ENCODE peak calls at places on chromosomes 4 and X, in seven cellular contexts. Q is left lung, M is suprapubic skin, Z is Panc1, X is PC-3, T is left ventricle myocardium inferior, E is pancreas. A is an unnamed sample.
A peak's percentile ranks its signal among the peaks of the same experiment; 100 is the strongest.

GRCh38 chrX:67648361-67648760 is 104.5 kb downstream of the AR start:
- DNase-seq in E (no peak), T (no peak), Z (no peak), M (no peak), X (no peak), Q (no peak), A (no peak)

GRCh38 chr4:87961993-87962791 is 13.3 kb upstream of the SPP1 start:
- DNase-seq in T (no peak), Z (no peak), E (no peak), M (no peak), Q (no peak), X (peak; percentile 37), A (no peak)

GRCh38 chr4:16026155-16026761 is 57.6 kb downstream of the PROM1 start:
- DNase-seq in T (no peak), Q (no peak), E (no peak), X (peak; percentile 78), Z (peak; percentile 27), M (no peak), A (no peak)

GRCh38 chr4:99947190-99947578 is 766 bp upstream of the DNAJB14 start:
- DNase-seq in T (no peak), Q (no peak), M (no peak), X (no peak), E (no peak), Z (no peak), A (no peak)

GRCh38 chrX:63101879-63102620 is 249.1 kb downstream of the SPIN4 start:
- DNase-seq in E (no peak), T (no peak), Q (no peak), Z (no peak), X (no peak), M (no peak), A (no peak)

GRCh38 chr4:107531927-107532326 is 188.1 kb downstream of the PAPSS1 start:
- DNase-seq in Z (no peak), X (no peak), Q (no peak), T (no peak), M (no peak), E (no peak), A (no peak)

GRCh38 chr4:64539234-64539849 is 130.1 kb upstream of the TECRL start:
- DNase-seq in M (no peak), T (no peak), E (no peak), Z (peak; percentile 22), X (peak; percentile 75), Q (no peak), A (peak; percentile 50)

GRCh38 chr4:54902261-54902660 is 223.1 kb downstream of the KDR start:
- DNase-seq in E (no peak), T (no peak), X (peak; percentile 96), Q (no peak), Z (no peak), M (no peak), A (no peak)

GRCh38 chr4:33626242-33626641 is 2618.1 kb downstream of the ARAP2 start:
- DNase-seq in M (no peak), E (no peak), Z (no peak), T (no peak), X (no peak), Q (no peak), A (no peak)

GRCh38 chr4:74523076-74523475 is 78.1 kb downstream of the AREG start:
- DNase-seq in Z (no peak), M (no peak), E (no peak), X (no peak), Q (no peak), T (no peak), A (no peak)

GRCh38 chrX:63744850-63745249 is 40.2 kb downstream of the ARHGEF9 start:
- DNase-seq in Z (no peak), X (no peak), M (no peak), Q (no peak), T (no peak), E (no peak), A (no peak)

GRCh38 chrX:23896983-23897382 is 10.8 kb downstream of the APOO start:
- DNase-seq in Z (no peak), E (no peak), Q (no peak), X (peak; percentile 34), M (no peak), T (no peak), A (no peak)

GRCh38 chr4:75432683-75433082 is 81.5 kb downstream of the RCHY1 start:
- DNase-seq in T (no peak), Z (peak; percentile 2), X (peak; percentile 43), M (no peak), Q (no peak), E (no peak), A (no peak)

GRCh38 chr4:13540446-13541175 is 3.7 kb downstream of the NKX3-2 start:
- DNase-seq in Z (no peak), Q (no peak), M (no peak), E (no peak), X (no peak), T (no peak), A (no peak)

GRCh38 chr4:1361391-1361790 is 14.4 kb downstream of the UVSSA start:
- DNase-seq in E (no peak), X (no peak), T (no peak), Z (no peak), M (no peak), Q (no peak), A (no peak)

GRCh38 chrX:11381464-11381863 is 88.3 kb downstream of the AMELX start:
- DNase-seq in E (no peak), M (no peak), Q (no peak), X (peak; percentile 77), T (no peak), Z (peak; percentile 10), A (no peak)

GRCh38 chr4:77100234-77100633 is 24.4 kb upstream of the CCNI start:
- DNase-seq in T (no peak), Q (no peak), M (no peak), Z (no peak), X (no peak), E (no peak), A (no peak)

GRCh38 chr4:110484767-110485166 is 8.8 kb downstream of the ENPEP start:
- DNase-seq in Z (no peak), Q (no peak), E (no peak), T (no peak), X (peak; percentile 58), M (no peak), A (no peak)

GRCh38 chrX:20217279-20217678 is 49.4 kb downstream of the RPS6KA3 start:
- DNase-seq in E (no peak), M (no peak), X (peak; percentile 84), T (no peak), Z (peak; percentile 7), Q (no peak), A (no peak)

GRCh38 chrX:140709421-140709846 is at the start of gene LINC00632:
- DNase-seq in T (no peak), M (no peak), E (no peak), X (no peak), Z (no peak), Q (no peak), A (peak; percentile 57)

GRCh38 chrX:86121916-86122315 is 26.3 kb upstream of the DACH2 start:
- DNase-seq in Q (no peak), Z (no peak), X (no peak), M (no peak), E (no peak), T (no peak), A (no peak)

GRCh38 chrX:133640161-133641015 is 225.1 kb upstream of the GPC4 start:
- DNase-seq in E (no peak), T (no peak), Z (no peak), M (no peak), X (peak; percentile 58), Q (no peak), A (no peak)

GRCh38 chr4:173169428-173170209 is 1.0 kb downstream of the GALNT7 start:
- DNase-seq in Z (no peak), E (peak; percentile 82), M (peak; percentile 76), Q (peak; percentile 94), T (peak; percentile 59), X (peak; percentile 20), A (peak; percentile 35)

GRCh38 chr4:78764498-78764961 is 11.6 kb upstream of the BMP2K start:
- DNase-seq in M (no peak), E (no peak), Z (no peak), X (peak; percentile 19), Q (no peak), T (no peak), A (no peak)

GRCh38 chr4:110475881-110476818 is at the start of gene ENPEP:
- DNase-seq in E (peak; percentile 58), Q (peak; percentile 61), T (peak; percentile 46), X (no peak), M (peak; percentile 64), Z (no peak), A (peak; percentile 41)

GRCh38 chrX:10233173-10233572 is 76.4 kb downstream of the CLCN4 start:
- DNase-seq in Q (no peak), X (no peak), M (no peak), T (no peak), Z (no peak), E (no peak), A (no peak)

GRCh38 chr4:8202108-8202507 is 3.0 kb downstream of the SH3TC1 start:
- DNase-seq in X (no peak), Q (peak; percentile 70), M (no peak), T (no peak), E (no peak), Z (no peak), A (no peak)

GRCh38 chr4:8204576-8205227 is 5.6 kb downstream of the SH3TC1 start:
- DNase-seq in X (no peak), T (no peak), Q (peak; percentile 63), E (no peak), Z (no peak), M (no peak), A (no peak)

GRCh38 chr4:8202526-8203375 is 3.7 kb downstream of the SH3TC1 start:
- DNase-seq in T (no peak), M (no peak), X (no peak), E (no peak), Q (peak; percentile 66), Z (no peak), A (no peak)

GRCh38 chr4:8205241-8205707 is 6.2 kb downstream of the SH3TC1 start:
- DNase-seq in Z (no peak), T (no peak), M (no peak), X (no peak), E (no peak), Q (peak; percentile 72), A (no peak)

GRCh38 chr4:8203817-8204216 is 4.7 kb downstream of the SH3TC1 start:
- DNase-seq in X (no peak), M (no peak), E (no peak), T (no peak), Z (no peak), Q (peak; percentile 61), A (no peak)
- H3K27ac ChIP-seq in X (no peak overlapping the region), M (no peak overlapping the region), E (no peak overlapping the region), T (no peak overlapping the region), Z (no peak overlapping the region), Q (no peak overlapping the region), A (no peak overlapping the region)

GRCh38 chr4:84957509-84958420 is 8.7 kb downstream of the WDFY3 start:
- DNase-seq in E (no peak), M (no peak), X (no peak), T (no peak), Z (no peak), Q (no peak), A (no peak)
- H3K27ac ChIP-seq in E (peak overlapping the region; percentile 47), M (no peak overlapping the region), X (no peak overlapping the region), T (no peak overlapping the region), Z (no peak overlapping the region), Q (no peak overlapping the region), A (peak overlapping the region; percentile 11)

GRCh38 chr4:10099521-10100325 is 16.9 kb downstream of the WDR1 start:
- DNase-seq in Z (no peak), T (no peak), X (no peak), E (no peak), M (no peak), Q (peak; percentile 48), A (peak; percentile 60)
- H3K27ac ChIP-seq in Z (no peak overlapping the region), T (peak overlapping the region; percentile 81), X (no peak overlapping the region), E (no peak overlapping the region), M (no peak overlapping the region), Q (peak overlapping the region; percentile 25), A (no peak overlapping the region)

GRCh38 chr4:184406915-184407314 is 67.4 kb downstream of the IRF2 start:
- DNase-seq in Q (no peak), T (no peak), Z (no peak), M (no peak), X (no peak), E (no peak), A (no peak)
- H3K27ac ChIP-seq in Q (peak overlapping the region; percentile 58), T (peak overlapping the region; percentile 76), Z (no peak overlapping the region), M (peak overlapping the region; percentile 29), X (no peak overlapping the region), E (peak overlapping the region; percentile 12), A (no peak overlapping the region)

A was measured in dorsolateral prefrontal cortex.